ENCODE peak calls at places on chromosomes 7 and 10, in five cellular contexts. W, Y, H, E and R are unnamed samples.

GRCh38 chr7:4207011-4207410 is 475.1 kb upstream of the FOXK1 start:
- DNase-seq in W (no peak), Y (peak; percentile 66), H (no peak), E (no peak), R (no peak)

GRCh38 chr7:50293509-50294179 is 10.9 kb upstream of the IKZF1 start:
- DNase-seq in W (no peak), Y (no peak), H (no peak), E (no peak), R (no peak)

GRCh38 chr10:68302503-68302823 is 29.4 kb upstream of the HNRNPH3 start:
- DNase-seq in W (no peak), Y (no peak), H (no peak), E (no peak), R (no peak)

GRCh38 chr7:55101359-55101758 is 82.5 kb downstream of the EGFR start:
- DNase-seq in W (no peak), Y (no peak), H (no peak), E (no peak), R (no peak)

GRCh38 chr7:111518264-111518663 is 44.0 kb downstream of the IMMP2L start:
- DNase-seq in W (no peak), Y (no peak), H (no peak), E (no peak), R (no peak)

GRCh38 chr7:151038951-151039849 is 9.1 kb upstream of the ASIC3 start:
- DNase-seq in W (peak; percentile 66), Y (no peak), H (peak; percentile 70), E (no peak), R (peak; percentile 59)

GRCh38 chr7:27946351-27946750 is 206.4 kb downstream of the TAX1BP1 start:
- DNase-seq in W (no peak), Y (no peak), H (no peak), E (no peak), R (no peak)

GRCh38 chr7:130091999-130092398 is 21.7 kb downstream of the KLHDC10 start:
- DNase-seq in W (no peak), Y (no peak), H (no peak), E (no peak), R (no peak)

GRCh38 chr7:139105037-139105382 is 4.5 kb downstream of the ZC3HAV1 start:
- DNase-seq in W (no peak), Y (no peak), H (no peak), E (no peak), R (no peak)

GRCh38 chr10:89404082-89404481 is 10.3 kb upstream of the IFIT5 start:
- DNase-seq in W (no peak), Y (no peak), H (no peak), E (no peak), R (no peak)

GRCh38 chr7:29878081-29878688 is 71.9 kb downstream of the WIPF3 start:
- DNase-seq in W (no peak), Y (no peak), H (no peak), E (no peak), R (no peak)

GRCh38 chr10:65270969-65271368 is 1654.9 kb upstream of the LRRTM3 start:
- DNase-seq in W (no peak), Y (no peak), H (no peak), E (no peak), R (no peak)

GRCh38 chr10:55283041-55283440 is 482.0 kb upstream of the PCDH15 start:
- DNase-seq in W (no peak), Y (no peak), H (no peak), E (no peak), R (no peak)

GRCh38 chr7:79091661-79092060 is 361.8 kb downstream of the MAGI2 start:
- DNase-seq in W (no peak), Y (no peak), H (no peak), E (no peak), R (no peak)

GRCh38 chr7:101882595-101883564 is 65.5 kb downstream of the CUX1 start:
- DNase-seq in W (peak; percentile 80), Y (no peak), H (peak; percentile 68), E (no peak), R (peak; percentile 83)

GRCh38 chr7:107446988-107447387 is 22.9 kb upstream of the GPR22 start:
- DNase-seq in W (no peak), Y (no peak), H (no peak), E (no peak), R (no peak)

GRCh38 chr10:16816830-16817124 is 447 bp downstream of the RSU1 start:
- DNase-seq in W (no peak), Y (no peak), H (no peak), E (no peak), R (no peak)

GRCh38 chr10:122249303-122249850 is 21.7 kb upstream of the BTBD16 start:
- DNase-seq in W (peak; percentile 33), Y (peak; percentile 57), H (no peak), E (no peak), R (no peak)

GRCh38 chr7:105496501-105496900 is 25.6 kb downstream of the PUS7 start:
- DNase-seq in W (no peak), Y (no peak), H (no peak), E (no peak), R (no peak)

GRCh38 chr10:70664702-70665195 is 7.6 kb upstream of the ADAMTS14 start:
- DNase-seq in W (peak; percentile 20), Y (peak; percentile 18), H (peak; percentile 31), E (no peak), R (peak; percentile 54)

GRCh38 chr10:71968553-71969474 is 4.6 kb downstream of the CHST3 start:
- DNase-seq in W (no peak), Y (no peak), H (no peak), E (no peak), R (no peak)

GRCh38 chr7:80740778-80741545 is 102.5 kb downstream of the CD36 start:
- DNase-seq in W (no peak), Y (no peak), H (no peak), E (no peak), R (no peak)

GRCh38 chr7:130380121-130380860 is at the start of gene CPA1:
- DNase-seq in W (peak; percentile 45), Y (no peak), H (no peak), E (no peak), R (no peak)

GRCh38 chr10:87642988-87643387 is 16.7 kb upstream of the PAPSS2 start:
- DNase-seq in W (no peak), Y (no peak), H (no peak), E (no peak), R (no peak)

GRCh38 chr7:43108255-43109011 is 4.0 kb upstream of the HECW1 start:
- DNase-seq in W (peak; percentile 97), Y (peak; percentile 78), H (peak; percentile 56), E (peak; percentile 88), R (peak; percentile 63)

DNA sequence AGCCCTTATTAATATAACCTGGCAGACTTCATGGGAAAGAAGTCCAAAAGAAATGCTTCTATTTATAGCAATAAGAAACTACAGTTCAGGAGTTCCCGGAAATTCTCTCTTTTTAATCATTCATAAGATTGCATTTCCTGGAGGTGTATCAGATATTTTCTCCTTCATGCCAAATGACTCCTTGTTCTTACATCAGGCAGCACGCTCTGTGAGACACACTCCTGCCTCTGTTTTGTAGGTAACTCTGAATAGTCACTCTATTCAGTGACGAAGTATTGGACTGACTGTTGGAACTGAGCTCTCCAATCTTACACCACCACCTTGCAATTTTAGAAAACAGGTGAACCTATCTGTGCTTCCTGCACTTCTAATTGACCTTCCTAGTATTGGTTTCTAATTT is 78.7 kb upstream of the MSRB2 start:
- DNase-seq in W (no peak), Y (no peak), H (no peak), E (no peak), R (no peak)
- H3K27ac ChIP-seq in W (no peak overlapping the region), Y (no peak overlapping the region), H (no peak overlapping the region), E (no peak overlapping the region), R (no peak overlapping the region)

GRCh38 chr10:21281173-21281572 is 244.3 kb downstream of the SKIDA1 start:
- DNase-seq in W (no peak), Y (no peak), H (no peak), E (no peak), R (no peak)
- H3K4me1 ChIP-seq in W (peaks cover 8% of the 10 kb centered on the region), Y (peaks cover 2% of the 10 kb centered on the region), H (no peaks in the 10 kb centered on the region), E (peaks cover 19% of the 10 kb centered on the region), R (no peaks in the 10 kb centered on the region)

GRCh38 chr7:97457054-97457453 is 274.8 kb upstream of the TAC1 start:
- DNase-seq in W (no peak), Y (no peak), H (no peak), E (no peak), R (no peak)

GRCh38 chr7:97460433-97460832 is 271.5 kb upstream of the TAC1 start:
- DNase-seq in W (no peak), Y (no peak), H (no peak), E (no peak), R (no peak)

GRCh38 chr7:97466999-97467398 is 264.9 kb upstream of the TAC1 start:
- DNase-seq in W (no peak), Y (no peak), H (no peak), E (no peak), R (no peak)

GRCh38 chr7:97461596-97461995 is 270.3 kb upstream of the TAC1 start:
- DNase-seq in W (no peak), Y (no peak), H (no peak), E (no peak), R (no peak)
- TF ChIP-seq CTCF in W (no peak), Y (no peak), H (no peak), E (no peak), R (no peak)

GRCh38 chr10:21311426-21311825 is 214.1 kb downstream of the SKIDA1 start:
- DNase-seq in W (no peak), Y (no peak), H (no peak), E (no peak), R (no peak)

GRCh38 chr10:21315321-21316220 is 209.9 kb downstream of the SKIDA1 start:
- DNase-seq in W (peak; percentile 92), Y (no peak), H (peak; percentile 69), E (peak; percentile 78), R (peak; percentile 83)

GRCh38 chr10:21314906-21315305 is 210.6 kb downstream of the SKIDA1 start:
- DNase-seq in W (no peak), Y (no peak), H (no peak), E (no peak), R (no peak)

GRCh38 chr10:21313691-21314090 is 211.8 kb downstream of the SKIDA1 start:
- DNase-seq in W (no peak), Y (no peak), H (no peak), E (no peak), R (no peak)

DNA sequence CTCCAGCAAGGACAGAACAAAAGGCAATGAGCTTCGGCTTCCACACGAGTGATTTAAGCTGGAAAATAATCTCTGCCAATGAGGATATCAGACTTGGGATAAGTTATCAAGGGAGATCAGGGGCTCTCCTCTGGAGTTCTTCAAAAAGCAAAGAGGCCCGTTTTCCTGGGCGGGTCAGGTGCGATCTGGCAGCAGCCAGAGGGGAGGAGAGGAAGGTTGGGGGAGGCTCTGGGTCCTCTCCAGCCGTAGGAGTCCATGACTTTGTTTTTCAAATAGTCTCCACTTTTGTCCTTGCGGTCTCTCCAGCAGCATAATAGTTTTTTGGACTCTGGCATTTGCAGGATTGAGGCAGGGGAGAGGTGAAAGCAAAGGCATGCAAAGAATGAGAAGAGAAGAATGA is 211.2 kb downstream of the SKIDA1 start:
- DNase-seq in W (peak; percentile 78), Y (no peak), H (no peak), E (no peak), R (no peak)
- H3K27ac ChIP-seq in W (peak overlapping the region; percentile 79), Y (no peak overlapping the region), H (peak overlapping the region; percentile 69), E (peak overlapping the region; percentile 30), R (no peak overlapping the region)